ENCODE peak calls at places on chromosomes 7 and 10, in ten cellular contexts. H is A549; K is CD8-positive, alpha-beta T cell; N is fibroblast of lung; C is brain microvascular endothelial cell; A is tibial nerve; G is CD4-positive, alpha-beta memory T cell; U is MM.1S; M is AG04450; B is upper lobe of left lung. E is an unnamed sample.

GRCh38 chr7:41219276-41219675 is 483.6 kb downstream of the INHBA start:
- DNase-seq in U (no peak), H (no peak), A (no peak), K (no peak), C (peak), N (peak), M (no peak), G (no peak), B (no peak), E (no peak)

GRCh38 chr7:141700848-141701371 is 1.1 kb downstream of the DENND11 start:
- DNase-seq in U (no peak), N (no peak), C (no peak), H (no peak), M (no peak), B (no peak), K (peak), A (no peak), G (no peak), E (no peak)

GRCh38 chr7:4167385-4167910 is 514.6 kb upstream of the FOXK1 start:
- DNase-seq in G (no peak), B (no peak), C (no peak), U (no peak), K (no peak), A (no peak), H (no peak), N (no peak), M (no peak), E (no peak)

GRCh38 chr10:13775786-13776780 is 189.3 kb downstream of the PRPF18 start:
- DNase-seq in C (peak), A (no peak), K (no peak), M (peak), G (no peak), H (no peak), N (peak), U (no peak), B (no peak), E (no peak)

GRCh38 chr10:91409869-91410637 is at the start of gene HECTD2:
- DNase-seq in K (peak), G (peak), C (peak), A (peak), M (no peak), N (peak), B (peak), H (peak), U (peak), E (peak)

GRCh38 chr7:6478186-6478585 is 30.4 kb upstream of the DAGLB start:
- DNase-seq in U (no peak), H (no peak), N (no peak), A (no peak), M (no peak), C (no peak), B (no peak), G (no peak), K (no peak), E (no peak)

GRCh38 chr10:126429275-126429674 is 41.0 kb upstream of the ADAM12 start:
- DNase-seq in N (no peak), A (no peak), G (no peak), H (no peak), K (no peak), C (no peak), U (no peak), B (no peak), M (no peak), E (no peak)

GRCh38 chr7:80060218-80060806 is 74.3 kb upstream of the GNAI1 start:
- DNase-seq in M (peak), C (no peak), H (peak), K (no peak), U (peak), B (no peak), N (peak), G (no peak), A (no peak), E (no peak)

GRCh38 chr10:119919271-119919670 is 26.7 kb downstream of the SEC23IP start:
- DNase-seq in C (no peak), B (no peak), U (no peak), N (no peak), A (no peak), H (no peak), M (peak), K (no peak), G (no peak), E (no peak)

GRCh38 chr10:122290334-122290733 is 19.2 kb downstream of the BTBD16 start:
- DNase-seq in G (no peak), H (no peak), A (no peak), M (no peak), K (no peak), C (no peak), U (no peak), B (no peak), N (no peak), E (no peak)

GRCh38 chr7:128908750-128909385 is 1.6 kb downstream of the KCP start:
- DNase-seq in U (no peak), G (no peak), N (no peak), H (no peak), K (no peak), C (no peak), M (no peak), B (no peak), A (no peak), E (no peak)

GRCh38 chr7:122137291-122138077 is 6.6 kb downstream of the AASS start:
- DNase-seq in A (no peak), U (no peak), N (peak), M (no peak), K (no peak), G (no peak), C (peak), H (no peak), B (no peak), E (no peak)

GRCh38 chr7:129434846-129435318 is 650 bp downstream of the STRIP2 start:
- DNase-seq in N (peak), B (peak), A (no peak), G (no peak), H (no peak), C (peak), M (no peak), K (no peak), U (no peak), E (peak)

GRCh38 chr7:14407246-14408015 is 418.0 kb upstream of the ETV1 start:
- DNase-seq in H (no peak), G (no peak), B (no peak), K (no peak), U (no peak), M (no peak), N (no peak), A (no peak), C (no peak), E (no peak)

GRCh38 chr10:15824498-15824897 is 35.8 kb downstream of the MINDY3 start:
- DNase-seq in M (no peak), N (peak), H (peak), C (no peak), U (peak), A (no peak), B (no peak), G (no peak), K (no peak), E (no peak)

DNA sequence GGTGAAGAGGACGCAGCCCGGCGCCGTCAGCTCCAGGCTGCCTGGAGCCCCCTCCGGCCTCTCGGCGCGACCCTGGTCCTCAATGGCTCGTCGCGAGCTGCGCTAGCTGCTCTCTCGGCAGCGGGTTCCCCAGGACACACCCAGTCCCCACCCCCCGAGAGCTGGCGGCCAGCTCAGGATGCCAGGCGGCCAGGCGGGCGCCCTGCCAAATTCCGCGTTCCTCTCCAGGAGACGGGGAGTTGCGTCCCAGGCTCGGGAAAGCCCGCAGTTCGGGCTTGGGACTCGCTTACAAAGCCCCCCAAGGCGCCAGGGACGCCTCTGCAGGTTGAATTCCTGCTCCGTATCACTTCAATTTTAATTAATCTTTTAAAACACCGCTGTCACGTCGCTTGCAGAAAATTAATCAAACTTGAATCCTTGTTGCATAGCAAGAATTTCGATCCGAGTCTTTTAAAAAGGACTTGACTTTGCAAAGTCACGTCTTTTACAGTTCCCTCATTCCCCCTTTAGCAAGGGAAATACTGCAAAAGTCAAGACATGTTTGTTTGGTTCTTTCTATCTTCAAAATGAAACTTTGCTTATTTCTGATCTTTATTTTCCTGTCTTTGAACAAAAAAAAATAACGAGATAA is 28.2 kb downstream of the SKIDA1 start:
- DNase-seq in U (peak), A (peak), H (peak), N (peak), M (no peak), K (no peak), G (no peak), B (peak), C (peak), E (peak)
- H3K27ac ChIP-seq in U (no peak), A (peak), H (peak), N (peak), M (no peak), K (no peak), G (no peak), B (no peak), C (no peak), E (peak)

GRCh38 chr7:48087349-48087748 is 1.7 kb upstream of the UPP1 start:
- DNase-seq in A (no peak), H (no peak), B (no peak), K (no peak), M (no peak), U (peak), N (peak), G (peak), C (peak), E (no peak)
- H3K27ac ChIP-seq in A (peak), H (peak), B (peak), K (peak), M (peak), U (peak), N (peak), G (peak), C (peak), E (no peak)

GRCh38 chr7:100003711-100004661 is 11.4 kb upstream of the ZKSCAN1 start:
- DNase-seq in G (no peak), H (peak), C (no peak), B (no peak), U (no peak), N (no peak), M (no peak), A (no peak), K (no peak), E (no peak)

GRCh38 chr7:99996755-99997544 is 18.4 kb upstream of the ZKSCAN1 start:
- DNase-seq in A (no peak), U (no peak), C (no peak), K (no peak), H (no peak), M (no peak), B (no peak), N (no peak), G (no peak), E (no peak)

GRCh38 chr7:99997545-99998137 is 17.8 kb upstream of the ZKSCAN1 start:
- DNase-seq in A (no peak), K (peak), C (no peak), G (peak), M (no peak), H (no peak), N (peak), U (peak), B (peak), E (peak)

GRCh38 chr7:99994819-99995218 is 19.0 kb upstream of the AZGP1 start:
- DNase-seq in N (no peak), U (no peak), A (no peak), H (no peak), K (no peak), B (no peak), M (no peak), G (no peak), C (no peak), E (no peak)

GRCh38 chr7:100000239-100000638 is 15.2 kb upstream of the ZKSCAN1 start:
- DNase-seq in B (no peak), C (no peak), A (no peak), N (no peak), G (no peak), U (no peak), H (no peak), M (no peak), K (no peak), E (no peak)
- H3K27ac ChIP-seq in B (no peak), C (no peak), A (no peak), N (no peak), G (no peak), U (no peak), H (no peak), M (no peak), K (no peak), E (no peak)

GRCh38 chr10:49463605-49464004 is 67.7 kb upstream of the DRGX start:
- DNase-seq in B (no peak), M (no peak), K (no peak), H (no peak), A (no peak), G (no peak), U (no peak), C (no peak), N (no peak), E (no peak)

GRCh38 chr10:49471532-49471931 is 67.4 kb downstream of the ERCC6 start:
- DNase-seq in K (no peak), G (no peak), H (no peak), U (no peak), C (no peak), M (no peak), B (no peak), A (no peak), N (no peak), E (no peak)

GRCh38 chr10:49465717-49466116 is 69.8 kb upstream of the DRGX start:
- DNase-seq in C (no peak), U (no peak), B (no peak), K (no peak), A (no peak), G (no peak), H (no peak), M (no peak), N (no peak), E (no peak)
- H3K27ac ChIP-seq in C (no peak), U (no peak), B (no peak), K (no peak), A (no peak), G (no peak), H (no peak), M (no peak), N (no peak), E (no peak)

GRCh38 chr7:48209004-48209600 is 37.8 kb downstream of the ABCA13 start:
- DNase-seq in B (no peak), U (no peak), H (no peak), C (no peak), N (no peak), M (no peak), K (no peak), A (no peak), G (no peak), E (no peak)
- H3K27ac ChIP-seq in B (no peak), U (no peak), H (no peak), C (no peak), N (no peak), M (no peak), K (no peak), A (no peak), G (no peak), E (no peak)

GRCh38 chr7:27117687-27118491 is 12.7 kb downstream of the HOXA4 start:
- DNase-seq in B (no peak), H (peak), U (no peak), N (peak), K (no peak), G (no peak), C (no peak), A (no peak), M (peak), E (no peak)
- H3K27ac ChIP-seq in B (peak), H (peak), U (no peak), N (peak), K (no peak), G (no peak), C (no peak), A (peak), M (peak), E (peak)

DNA sequence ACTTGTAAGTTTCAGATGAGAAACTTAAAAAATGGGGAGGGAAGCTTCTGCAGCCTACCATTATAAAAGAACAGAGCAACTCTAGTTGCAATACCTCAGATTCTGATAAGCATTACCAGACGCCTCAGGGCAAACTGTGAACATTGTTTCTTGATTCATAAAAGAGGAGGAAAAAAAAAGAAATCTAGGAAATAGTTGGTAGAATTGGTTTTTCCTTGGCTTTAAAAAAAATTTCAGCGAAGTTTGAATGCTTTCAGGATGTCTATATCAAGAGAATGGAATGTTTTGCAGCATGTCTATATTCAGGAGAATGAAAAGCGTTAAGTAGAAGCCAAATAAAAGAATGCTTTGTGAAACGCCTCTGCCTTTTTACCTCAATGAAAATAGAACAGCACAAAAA is 17.5 kb upstream of the ANLN start:
- DNase-seq in G (no peak), A (no peak), C (no peak), B (no peak), U (no peak), N (peak), M (no peak), K (no peak), H (no peak), E (no peak)
- H3K27ac ChIP-seq in G (no peak), A (no peak), C (no peak), B (no peak), U (no peak), N (no peak), M (no peak), K (no peak), H (no peak), E (no peak)

DNA sequence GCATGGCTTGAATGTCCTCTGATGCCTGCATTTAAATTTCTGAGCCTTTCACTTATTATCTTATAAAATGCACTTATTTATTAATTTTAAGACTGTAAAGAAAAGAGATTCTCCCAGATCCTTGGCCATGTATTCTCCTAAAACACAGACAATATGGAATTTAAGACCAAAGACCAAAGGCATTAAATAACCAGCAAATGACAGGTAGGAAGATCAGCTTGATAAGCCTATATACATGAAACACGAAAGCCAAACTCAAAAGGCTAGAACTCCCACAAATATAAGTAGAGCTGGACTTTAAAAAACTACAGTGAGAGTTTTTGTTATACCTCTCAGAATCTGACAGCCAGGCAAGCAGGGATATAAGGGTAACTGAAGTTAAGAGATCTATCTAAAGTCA is 5.1 kb downstream of the ANXA11 start:
- DNase-seq in N (no peak), H (no peak), B (no peak), K (no peak), C (no peak), G (no peak), A (no peak), M (no peak), U (no peak), E (no peak)
- H3K27ac ChIP-seq in N (peak), H (peak), B (peak), K (no peak), C (peak), G (no peak), A (peak), M (peak), U (no peak), E (peak)

E was measured in heart right ventricle.